ENCODE peak calls at places on chromosomes 7 and 10, in ten cellular contexts. One of them, this sample, is unnamed.

GRCh38 chr10:73494213-73494612 is 1.6 kb downstream of the PPP3CB start:
- DNase-seq in left kidney: no peak
- DNase-seq in BJ: no peak
- DNase-seq in activated effector memory CD4-positive, alpha-beta T cell treated with Interleukin-2 at 50 U/mL for 16 hours: no peak
- DNase-seq in kidney tubule cell: no peak
- DNase-seq in HEK293T: no peak
- DNase-seq in ELR: no peak
- DNase-seq in RWPE1: no peak
- DNase-seq in nucleus accumbens: no peak
- DNase-seq in A549: no peak
- DNase-seq in this sample: no peak

GRCh38 chr7:96299496-96299895 is 22.4 kb downstream of the SLC25A13 start:
- DNase-seq in left kidney: no peak
- DNase-seq in BJ: no peak
- DNase-seq in activated effector memory CD4-positive, alpha-beta T cell treated with Interleukin-2 at 50 U/mL for 16 hours: no peak
- DNase-seq in kidney tubule cell: no peak
- DNase-seq in HEK293T: no peak
- DNase-seq in ELR: no peak
- DNase-seq in RWPE1: no peak
- DNase-seq in nucleus accumbens: no peak
- DNase-seq in A549: no peak
- DNase-seq in this sample: peak; percentile 36

GRCh38 chr10:117216028-117216427 is 18.7 kb downstream of the KCNK18 start:
- DNase-seq in left kidney: no peak
- DNase-seq in BJ: no peak
- DNase-seq in activated effector memory CD4-positive, alpha-beta T cell treated with Interleukin-2 at 50 U/mL for 16 hours: no peak
- DNase-seq in kidney tubule cell: no peak
- DNase-seq in HEK293T: no peak
- DNase-seq in ELR: no peak
- DNase-seq in RWPE1: no peak
- DNase-seq in nucleus accumbens: no peak
- DNase-seq in A549: no peak
- DNase-seq in this sample: no peak

GRCh38 chr7:73742753-73743641 is 4.4 kb upstream of the ABHD11 start:
- DNase-seq in left kidney: peak; percentile 99
- DNase-seq in BJ: no peak
- DNase-seq in activated effector memory CD4-positive, alpha-beta T cell treated with Interleukin-2 at 50 U/mL for 16 hours: no peak
- DNase-seq in kidney tubule cell: peak; percentile 100
- DNase-seq in HEK293T: no peak
- DNase-seq in ELR: no peak
- DNase-seq in RWPE1: no peak
- DNase-seq in nucleus accumbens: no peak
- DNase-seq in A549: peak; percentile 61
- DNase-seq in this sample: peak; percentile 16

GRCh38 chr10:114791768-114792167 is 29.8 kb upstream of the FHIP2A start:
- DNase-seq in left kidney: no peak
- DNase-seq in BJ: no peak
- DNase-seq in activated effector memory CD4-positive, alpha-beta T cell treated with Interleukin-2 at 50 U/mL for 16 hours: no peak
- DNase-seq in kidney tubule cell: no peak
- DNase-seq in HEK293T: no peak
- DNase-seq in ELR: no peak
- DNase-seq in RWPE1: no peak
- DNase-seq in nucleus accumbens: no peak
- DNase-seq in A549: no peak
- DNase-seq in this sample: no peak

GRCh38 chr7:96548664-96549063 is 161.0 kb downstream of the SEM1 start:
- DNase-seq in left kidney: no peak
- DNase-seq in BJ: no peak
- DNase-seq in activated effector memory CD4-positive, alpha-beta T cell treated with Interleukin-2 at 50 U/mL for 16 hours: no peak
- DNase-seq in kidney tubule cell: no peak
- DNase-seq in HEK293T: no peak
- DNase-seq in ELR: peak; percentile 3
- DNase-seq in RWPE1: peak; percentile 89
- DNase-seq in nucleus accumbens: no peak
- DNase-seq in A549: peak; percentile 63
- DNase-seq in this sample: peak; percentile 98

GRCh38 chr7:148223130-148223529 is 367.4 kb upstream of the C7orf33 start:
- DNase-seq in left kidney: no peak
- DNase-seq in BJ: no peak
- DNase-seq in activated effector memory CD4-positive, alpha-beta T cell treated with Interleukin-2 at 50 U/mL for 16 hours: no peak
- DNase-seq in kidney tubule cell: no peak
- DNase-seq in HEK293T: no peak
- DNase-seq in ELR: no peak
- DNase-seq in RWPE1: no peak
- DNase-seq in nucleus accumbens: no peak
- DNase-seq in A549: no peak
- DNase-seq in this sample: no peak

GRCh38 chr7:94176694-94177200 is 172.6 kb upstream of the BET1 start:
- DNase-seq in left kidney: no peak
- DNase-seq in BJ: no peak
- DNase-seq in activated effector memory CD4-positive, alpha-beta T cell treated with Interleukin-2 at 50 U/mL for 16 hours: no peak
- DNase-seq in kidney tubule cell: no peak
- DNase-seq in HEK293T: no peak
- DNase-seq in ELR: no peak
- DNase-seq in RWPE1: no peak
- DNase-seq in nucleus accumbens: no peak
- DNase-seq in A549: no peak
- DNase-seq in this sample: no peak

GRCh38 chr10:71359364-71360046 is 37.2 kb upstream of the CDH23 start:
- DNase-seq in left kidney: no peak
- DNase-seq in BJ: no peak
- DNase-seq in activated effector memory CD4-positive, alpha-beta T cell treated with Interleukin-2 at 50 U/mL for 16 hours: no peak
- DNase-seq in kidney tubule cell: no peak
- DNase-seq in HEK293T: no peak
- DNase-seq in ELR: no peak
- DNase-seq in RWPE1: no peak
- DNase-seq in nucleus accumbens: no peak
- DNase-seq in A549: no peak
- DNase-seq in this sample: no peak

GRCh38 chr7:48087349-48087748 is 1.7 kb upstream of the UPP1 start:
- DNase-seq in left kidney: no peak
- DNase-seq in BJ: no peak
- DNase-seq in activated effector memory CD4-positive, alpha-beta T cell treated with Interleukin-2 at 50 U/mL for 16 hours: no peak
- DNase-seq in kidney tubule cell: peak; percentile 71
- DNase-seq in HEK293T: no peak
- DNase-seq in ELR: peak; percentile 90
- DNase-seq in RWPE1: no peak
- DNase-seq in nucleus accumbens: no peak
- DNase-seq in A549: no peak
- DNase-seq in this sample: peak; percentile 75

GRCh38 chr10:69413221-69413865 is 3.4 kb downstream of the TACR2 start:
- DNase-seq in left kidney: peak; percentile 78
- DNase-seq in BJ: no peak
- DNase-seq in activated effector memory CD4-positive, alpha-beta T cell treated with Interleukin-2 at 50 U/mL for 16 hours: no peak
- DNase-seq in kidney tubule cell: peak; percentile 46
- DNase-seq in HEK293T: peak; percentile 69
- DNase-seq in ELR: peak; percentile 80
- DNase-seq in RWPE1: peak; percentile 48
- DNase-seq in nucleus accumbens: no peak
- DNase-seq in A549: peak; percentile 49
- DNase-seq in this sample: peak; percentile 65

GRCh38 chr10:20596065-20596760 is 300.9 kb downstream of the NEBL start:
- DNase-seq in left kidney: no peak
- DNase-seq in BJ: no peak
- DNase-seq in activated effector memory CD4-positive, alpha-beta T cell treated with Interleukin-2 at 50 U/mL for 16 hours: no peak
- DNase-seq in kidney tubule cell: peak; percentile 30
- DNase-seq in HEK293T: no peak
- DNase-seq in ELR: no peak
- DNase-seq in RWPE1: no peak
- DNase-seq in nucleus accumbens: no peak
- DNase-seq in A549: no peak
- DNase-seq in this sample: peak; percentile 1

GRCh38 chr10:31187607-31188210 is 131.3 kb upstream of the ZEB1 start:
- DNase-seq in left kidney: peak; percentile 5
- DNase-seq in BJ: no peak
- DNase-seq in activated effector memory CD4-positive, alpha-beta T cell treated with Interleukin-2 at 50 U/mL for 16 hours: no peak
- DNase-seq in kidney tubule cell: no peak
- DNase-seq in HEK293T: no peak
- DNase-seq in ELR: no peak
- DNase-seq in RWPE1: no peak
- DNase-seq in nucleus accumbens: no peak
- DNase-seq in A549: no peak
- DNase-seq in this sample: no peak

GRCh38 chr10:35778344-35778743 is 136.2 kb upstream of the FZD8 start:
- DNase-seq in left kidney: no peak
- DNase-seq in BJ: no peak
- DNase-seq in activated effector memory CD4-positive, alpha-beta T cell treated with Interleukin-2 at 50 U/mL for 16 hours: no peak
- DNase-seq in kidney tubule cell: no peak
- DNase-seq in HEK293T: no peak
- DNase-seq in ELR: no peak
- DNase-seq in RWPE1: no peak
- DNase-seq in nucleus accumbens: no peak
- DNase-seq in A549: no peak
- DNase-seq in this sample: no peak

GRCh38 chr10:72263613-72264241 is 10.0 kb upstream of the DDIT4 start:
- DNase-seq in left kidney: peak; percentile 64
- DNase-seq in BJ: no peak
- DNase-seq in activated effector memory CD4-positive, alpha-beta T cell treated with Interleukin-2 at 50 U/mL for 16 hours: peak; percentile 24
- DNase-seq in kidney tubule cell: peak; percentile 83
- DNase-seq in HEK293T: no peak
- DNase-seq in ELR: no peak
- DNase-seq in RWPE1: no peak
- DNase-seq in nucleus accumbens: no peak
- DNase-seq in A549: peak; percentile 76
- DNase-seq in this sample: peak; percentile 95

GRCh38 chr7:142795339-142795863 is 24.6 kb downstream of the PRSS2 start:
- DNase-seq in left kidney: no peak
- DNase-seq in BJ: no peak
- DNase-seq in activated effector memory CD4-positive, alpha-beta T cell treated with Interleukin-2 at 50 U/mL for 16 hours: peak; percentile 64
- DNase-seq in kidney tubule cell: peak; percentile 61
- DNase-seq in HEK293T: no peak
- DNase-seq in ELR: no peak
- DNase-seq in RWPE1: no peak
- DNase-seq in nucleus accumbens: no peak
- DNase-seq in A549: no peak
- DNase-seq in this sample: peak; percentile 5

GRCh38 chr7:135831451-135832220 is 83.0 kb upstream of the FAM180A start:
- DNase-seq in left kidney: no peak
- DNase-seq in BJ: no peak
- DNase-seq in activated effector memory CD4-positive, alpha-beta T cell treated with Interleukin-2 at 50 U/mL for 16 hours: no peak
- DNase-seq in kidney tubule cell: no peak
- DNase-seq in HEK293T: no peak
- DNase-seq in ELR: no peak
- DNase-seq in RWPE1: no peak
- DNase-seq in nucleus accumbens: no peak
- DNase-seq in A549: no peak
- DNase-seq in this sample: peak; percentile 58

GRCh38 chr10:102113956-102114857 is 6.0 kb downstream of the LDB1 start:
- DNase-seq in left kidney: peak; percentile 67
- DNase-seq in BJ: no peak
- DNase-seq in activated effector memory CD4-positive, alpha-beta T cell treated with Interleukin-2 at 50 U/mL for 16 hours: no peak
- DNase-seq in kidney tubule cell: peak; percentile 29
- DNase-seq in HEK293T: no peak
- DNase-seq in ELR: peak; percentile 43
- DNase-seq in RWPE1: no peak
- DNase-seq in nucleus accumbens: no peak
- DNase-seq in A549: no peak
- DNase-seq in this sample: no peak

GRCh38 chr10:12711344-12711708 is 290.2 kb downstream of the CCDC3 start:
- DNase-seq in left kidney: no peak
- DNase-seq in BJ: no peak
- DNase-seq in activated effector memory CD4-positive, alpha-beta T cell treated with Interleukin-2 at 50 U/mL for 16 hours: no peak
- DNase-seq in kidney tubule cell: no peak
- DNase-seq in HEK293T: no peak
- DNase-seq in ELR: no peak
- DNase-seq in RWPE1: no peak
- DNase-seq in nucleus accumbens: no peak
- DNase-seq in A549: no peak
- DNase-seq in this sample: no peak

GRCh38 chr7:107180378-107180777 is 11.6 kb downstream of the HBP1 start:
- DNase-seq in left kidney: no peak
- DNase-seq in BJ: no peak
- DNase-seq in activated effector memory CD4-positive, alpha-beta T cell treated with Interleukin-2 at 50 U/mL for 16 hours: no peak
- DNase-seq in kidney tubule cell: peak; percentile 70
- DNase-seq in HEK293T: no peak
- DNase-seq in ELR: peak; percentile 70
- DNase-seq in RWPE1: peak; percentile 37
- DNase-seq in nucleus accumbens: no peak
- DNase-seq in A549: peak; percentile 58
- DNase-seq in this sample: peak; percentile 69

GRCh38 chr10:71230656-71231025 is 18.3 kb downstream of the UNC5B start:
- DNase-seq in left kidney: no peak
- DNase-seq in BJ: no peak
- DNase-seq in activated effector memory CD4-positive, alpha-beta T cell treated with Interleukin-2 at 50 U/mL for 16 hours: no peak
- DNase-seq in kidney tubule cell: no peak
- DNase-seq in HEK293T: no peak
- DNase-seq in ELR: no peak
- DNase-seq in RWPE1: no peak
- DNase-seq in nucleus accumbens: no peak
- DNase-seq in A549: no peak
- DNase-seq in this sample: no peak

GRCh38 chr10:131166486-131166885 is 145.0 kb downstream of the TCERG1L start:
- DNase-seq in left kidney: no peak
- DNase-seq in BJ: no peak
- DNase-seq in activated effector memory CD4-positive, alpha-beta T cell treated with Interleukin-2 at 50 U/mL for 16 hours: no peak
- DNase-seq in kidney tubule cell: no peak
- DNase-seq in HEK293T: no peak
- DNase-seq in ELR: no peak
- DNase-seq in RWPE1: no peak
- DNase-seq in nucleus accumbens: no peak
- DNase-seq in A549: no peak
- DNase-seq in this sample: no peak

GRCh38 chr10:75101416-75102251 is 9.8 kb upstream of the SAMD8 start:
- DNase-seq in left kidney: no peak
- DNase-seq in BJ: no peak
- DNase-seq in activated effector memory CD4-positive, alpha-beta T cell treated with Interleukin-2 at 50 U/mL for 16 hours: no peak
- DNase-seq in kidney tubule cell: no peak
- DNase-seq in HEK293T: no peak
- DNase-seq in ELR: no peak
- DNase-seq in RWPE1: no peak
- DNase-seq in nucleus accumbens: no peak
- DNase-seq in A549: no peak
- DNase-seq in this sample: no peak

GRCh38 chr7:73698410-73698809 is 15.0 kb downstream of the BUD23 start:
- DNase-seq in left kidney: no peak
- DNase-seq in BJ: no peak
- DNase-seq in activated effector memory CD4-positive, alpha-beta T cell treated with Interleukin-2 at 50 U/mL for 16 hours: no peak
- DNase-seq in kidney tubule cell: no peak
- DNase-seq in HEK293T: no peak
- DNase-seq in ELR: no peak
- DNase-seq in RWPE1: no peak
- DNase-seq in nucleus accumbens: no peak
- DNase-seq in A549: no peak
- DNase-seq in this sample: no peak

GRCh38 chr10:85175635-85176034 is 847.2 kb downstream of the CCSER2 start:
- DNase-seq in left kidney: no peak
- DNase-seq in BJ: no peak
- DNase-seq in activated effector memory CD4-positive, alpha-beta T cell treated with Interleukin-2 at 50 U/mL for 16 hours: no peak
- DNase-seq in kidney tubule cell: peak; percentile 6
- DNase-seq in HEK293T: no peak
- DNase-seq in ELR: no peak
- DNase-seq in RWPE1: no peak
- DNase-seq in nucleus accumbens: no peak
- DNase-seq in A549: peak; percentile 4
- DNase-seq in this sample: no peak

GRCh38 chr10:73836427-73836826 is 25.0 kb upstream of the NDST2 start:
- DNase-seq in left kidney: no peak
- DNase-seq in BJ: no peak
- DNase-seq in activated effector memory CD4-positive, alpha-beta T cell treated with Interleukin-2 at 50 U/mL for 16 hours: no peak
- DNase-seq in kidney tubule cell: no peak
- DNase-seq in HEK293T: no peak
- DNase-seq in ELR: no peak
- DNase-seq in RWPE1: no peak
- DNase-seq in nucleus accumbens: no peak
- DNase-seq in A549: no peak
- DNase-seq in this sample: no peak

GRCh38 chr7:85829817-85830432 is 643.1 kb upstream of the SEMA3D start:
- DNase-seq in left kidney: peak; percentile 31
- DNase-seq in BJ: no peak
- DNase-seq in activated effector memory CD4-positive, alpha-beta T cell treated with Interleukin-2 at 50 U/mL for 16 hours: no peak
- DNase-seq in kidney tubule cell: peak; percentile 7
- DNase-seq in HEK293T: no peak
- DNase-seq in ELR: peak; percentile 24
- DNase-seq in RWPE1: no peak
- DNase-seq in nucleus accumbens: no peak
- DNase-seq in A549: peak; percentile 27
- DNase-seq in this sample: peak; percentile 16

GRCh38 chr10:34815174-34816066 is at the start of gene PARD3:
- DNase-seq in left kidney: peak; percentile 92
- DNase-seq in BJ: no peak
- DNase-seq in activated effector memory CD4-positive, alpha-beta T cell treated with Interleukin-2 at 50 U/mL for 16 hours: no peak
- DNase-seq in kidney tubule cell: peak; percentile 76
- DNase-seq in HEK293T: peak; percentile 76
- DNase-seq in ELR: peak; percentile 74
- DNase-seq in RWPE1: peak; percentile 75
- DNase-seq in nucleus accumbens: no peak
- DNase-seq in A549: peak; percentile 71
- DNase-seq in this sample: peak; percentile 62